ENCODE peak calls at places on chromosome 16, in nine cellular contexts. One of them, this sample, is unnamed.

GRCh38 chr16:1615761-1616160 is 3.6 kb downstream of the CRAMP1 start:
- DNase-seq in head of caudate nucleus: no peak
- DNase-seq in upper lobe of right lung: no peak
- DNase-seq in activated T-helper 1 cell treated with anti-CD3 and anti-CD28 coated beads, Interleukin-12 subunit alpha, Interleukin-12 subunit beta, Interleukin-2, Interleukin-4 antibody, amounts not matched to agents 30 ng/mL and 10 ng/mL and 1 ng/mL, durations not matched to agents 14 hours and 24 hours and 36 hours: no peak
- DNase-seq in GM20000: no peak
- DNase-seq in HFFc6: no peak
- DNase-seq in NCI-H510A treated with DMSO at 0.1 percent for 48 hours: no peak
- DNase-seq in activated CD4-positive, CD25-positive, alpha-beta regulatory T cell treated with anti-CD3 and anti-CD28 coated beads, Interleukin-2, amount 50 U/mL, for 16 hours: no peak
- DNase-seq in ovary: no peak
- DNase-seq in this sample: no peak

GRCh38 chr16:55471448-55472097 is 7.4 kb upstream of the MMP2 start:
- DNase-seq in head of caudate nucleus: no peak
- DNase-seq in upper lobe of right lung: no peak
- DNase-seq in activated T-helper 1 cell treated with anti-CD3 and anti-CD28 coated beads, Interleukin-12 subunit alpha, Interleukin-12 subunit beta, Interleukin-2, Interleukin-4 antibody, amounts not matched to agents 30 ng/mL and 10 ng/mL and 1 ng/mL, durations not matched to agents 14 hours and 24 hours and 36 hours: no peak
- DNase-seq in GM20000: no peak
- DNase-seq in HFFc6: peak
- DNase-seq in NCI-H510A treated with DMSO at 0.1 percent for 48 hours: no peak
- DNase-seq in activated CD4-positive, CD25-positive, alpha-beta regulatory T cell treated with anti-CD3 and anti-CD28 coated beads, Interleukin-2, amount 50 U/mL, for 16 hours: no peak
- DNase-seq in ovary: no peak
- DNase-seq in this sample: no peak

GRCh38 chr16:7513429-7513828 is 180.8 kb downstream of the RBFOX1 start:
- DNase-seq in head of caudate nucleus: no peak
- DNase-seq in upper lobe of right lung: no peak
- DNase-seq in activated T-helper 1 cell treated with anti-CD3 and anti-CD28 coated beads, Interleukin-12 subunit alpha, Interleukin-12 subunit beta, Interleukin-2, Interleukin-4 antibody, amounts not matched to agents 30 ng/mL and 10 ng/mL and 1 ng/mL, durations not matched to agents 14 hours and 24 hours and 36 hours: no peak
- DNase-seq in GM20000: no peak
- DNase-seq in HFFc6: no peak
- DNase-seq in NCI-H510A treated with DMSO at 0.1 percent for 48 hours: no peak
- DNase-seq in activated CD4-positive, CD25-positive, alpha-beta regulatory T cell treated with anti-CD3 and anti-CD28 coated beads, Interleukin-2, amount 50 U/mL, for 16 hours: no peak
- DNase-seq in ovary: no peak
- DNase-seq in this sample: no peak

GRCh38 chr16:84479716-84480450 is 24.6 kb downstream of the MEAK7 start:
- DNase-seq in head of caudate nucleus: no peak
- DNase-seq in upper lobe of right lung: peak
- DNase-seq in activated T-helper 1 cell treated with anti-CD3 and anti-CD28 coated beads, Interleukin-12 subunit alpha, Interleukin-12 subunit beta, Interleukin-2, Interleukin-4 antibody, amounts not matched to agents 30 ng/mL and 10 ng/mL and 1 ng/mL, durations not matched to agents 14 hours and 24 hours and 36 hours: no peak
- DNase-seq in GM20000: no peak
- DNase-seq in HFFc6: no peak
- DNase-seq in NCI-H510A treated with DMSO at 0.1 percent for 48 hours: no peak
- DNase-seq in activated CD4-positive, CD25-positive, alpha-beta regulatory T cell treated with anti-CD3 and anti-CD28 coated beads, Interleukin-2, amount 50 U/mL, for 16 hours: no peak
- DNase-seq in ovary: no peak
- DNase-seq in this sample: no peak

GRCh38 chr16:56389554-56389953 is 35.8 kb downstream of the AMFR start:
- DNase-seq in head of caudate nucleus: no peak
- DNase-seq in upper lobe of right lung: no peak
- DNase-seq in activated T-helper 1 cell treated with anti-CD3 and anti-CD28 coated beads, Interleukin-12 subunit alpha, Interleukin-12 subunit beta, Interleukin-2, Interleukin-4 antibody, amounts not matched to agents 30 ng/mL and 10 ng/mL and 1 ng/mL, durations not matched to agents 14 hours and 24 hours and 36 hours: no peak
- DNase-seq in GM20000: no peak
- DNase-seq in HFFc6: peak
- DNase-seq in NCI-H510A treated with DMSO at 0.1 percent for 48 hours: no peak
- DNase-seq in activated CD4-positive, CD25-positive, alpha-beta regulatory T cell treated with anti-CD3 and anti-CD28 coated beads, Interleukin-2, amount 50 U/mL, for 16 hours: no peak
- DNase-seq in ovary: no peak
- DNase-seq in this sample: no peak

GRCh38 chr16:86355951-86356350 is 154.4 kb upstream of the FOXF1 start:
- DNase-seq in head of caudate nucleus: no peak
- DNase-seq in upper lobe of right lung: no peak
- DNase-seq in activated T-helper 1 cell treated with anti-CD3 and anti-CD28 coated beads, Interleukin-12 subunit alpha, Interleukin-12 subunit beta, Interleukin-2, Interleukin-4 antibody, amounts not matched to agents 30 ng/mL and 10 ng/mL and 1 ng/mL, durations not matched to agents 14 hours and 24 hours and 36 hours: no peak
- DNase-seq in GM20000: no peak
- DNase-seq in HFFc6: no peak
- DNase-seq in NCI-H510A treated with DMSO at 0.1 percent for 48 hours: no peak
- DNase-seq in activated CD4-positive, CD25-positive, alpha-beta regulatory T cell treated with anti-CD3 and anti-CD28 coated beads, Interleukin-2, amount 50 U/mL, for 16 hours: no peak
- DNase-seq in ovary: no peak
- DNase-seq in this sample: no peak

GRCh38 chr16:80803341-80804060 is 897 bp downstream of the CDYL2 start:
- DNase-seq in head of caudate nucleus: peak
- DNase-seq in upper lobe of right lung: peak
- DNase-seq in activated T-helper 1 cell treated with anti-CD3 and anti-CD28 coated beads, Interleukin-12 subunit alpha, Interleukin-12 subunit beta, Interleukin-2, Interleukin-4 antibody, amounts not matched to agents 30 ng/mL and 10 ng/mL and 1 ng/mL, durations not matched to agents 14 hours and 24 hours and 36 hours: peak
- DNase-seq in GM20000: peak
- DNase-seq in HFFc6: no peak
- DNase-seq in NCI-H510A treated with DMSO at 0.1 percent for 48 hours: peak
- DNase-seq in activated CD4-positive, CD25-positive, alpha-beta regulatory T cell treated with anti-CD3 and anti-CD28 coated beads, Interleukin-2, amount 50 U/mL, for 16 hours: peak
- DNase-seq in ovary: peak
- DNase-seq in this sample: peak

GRCh38 chr16:49717693-49718092 is 138.2 kb downstream of the ZNF423 start:
- DNase-seq in head of caudate nucleus: no peak
- DNase-seq in upper lobe of right lung: no peak
- DNase-seq in activated T-helper 1 cell treated with anti-CD3 and anti-CD28 coated beads, Interleukin-12 subunit alpha, Interleukin-12 subunit beta, Interleukin-2, Interleukin-4 antibody, amounts not matched to agents 30 ng/mL and 10 ng/mL and 1 ng/mL, durations not matched to agents 14 hours and 24 hours and 36 hours: no peak
- DNase-seq in GM20000: no peak
- DNase-seq in HFFc6: no peak
- DNase-seq in NCI-H510A treated with DMSO at 0.1 percent for 48 hours: no peak
- DNase-seq in activated CD4-positive, CD25-positive, alpha-beta regulatory T cell treated with anti-CD3 and anti-CD28 coated beads, Interleukin-2, amount 50 U/mL, for 16 hours: no peak
- DNase-seq in ovary: no peak
- DNase-seq in this sample: no peak

GRCh38 chr16:50340578-50340977 is 28.2 kb downstream of the BRD7 start:
- DNase-seq in head of caudate nucleus: no peak
- DNase-seq in upper lobe of right lung: no peak
- DNase-seq in activated T-helper 1 cell treated with anti-CD3 and anti-CD28 coated beads, Interleukin-12 subunit alpha, Interleukin-12 subunit beta, Interleukin-2, Interleukin-4 antibody, amounts not matched to agents 30 ng/mL and 10 ng/mL and 1 ng/mL, durations not matched to agents 14 hours and 24 hours and 36 hours: no peak
- DNase-seq in GM20000: no peak
- DNase-seq in HFFc6: no peak
- DNase-seq in NCI-H510A treated with DMSO at 0.1 percent for 48 hours: no peak
- DNase-seq in activated CD4-positive, CD25-positive, alpha-beta regulatory T cell treated with anti-CD3 and anti-CD28 coated beads, Interleukin-2, amount 50 U/mL, for 16 hours: no peak
- DNase-seq in ovary: no peak
- DNase-seq in this sample: no peak

This sample was measured in stimulated activated CD8-positive, alpha-beta memory T cell treated with anti-CD3 and anti-CD28 coated beads, Interleukin-15, amount 100 ng/mL, for 4 hours.